ENCODE peak calls at places on chromosomes 3 and 15, in eight cellular contexts. D, I, N, W, O, B, F and Z are unnamed samples.

GRCh38 chr3:15753056-15753710 is 44.6 kb downstream of the ANKRD28 start:
- DNase-seq in I (peak; percentile 45), N (no peak), O (no peak), W (no peak), B (no peak), F (no peak), D (no peak), Z (no peak)

GRCh38 chr3:72659609-72660008 is 188.6 kb downstream of the SHQ1 start:
- DNase-seq in N (no peak), W (no peak), O (no peak), I (no peak), B (no peak), F (no peak), D (no peak), Z (no peak)

GRCh38 chr3:79661866-79662265 is 105.9 kb downstream of the ROBO1 start:
- DNase-seq in N (no peak), I (no peak), D (no peak), O (no peak), B (no peak), F (no peak), W (no peak), Z (no peak)

GRCh38 chr15:75696303-75696657 is 16.4 kb downstream of the CSPG4 start:
- DNase-seq in W (no peak), D (no peak), B (no peak), O (no peak), N (no peak), F (no peak), I (no peak), Z (no peak)

GRCh38 chr3:122263974-122264588 is 61.0 kb upstream of the CSTA start:
- DNase-seq in B (no peak), N (no peak), F (no peak), D (no peak), W (no peak), I (no peak), O (no peak), Z (no peak)

GRCh38 chr3:102193255-102193654 is 241.6 kb upstream of the ZPLD1 start:
- DNase-seq in N (no peak), O (no peak), F (no peak), W (no peak), D (no peak), B (no peak), I (no peak), Z (no peak)

GRCh38 chr3:150409125-150409526 is 1.0 kb downstream of the TSC22D2 start:
- DNase-seq in W (no peak), I (peak; percentile 13), B (no peak), D (no peak), O (no peak), N (no peak), F (no peak), Z (no peak)

GRCh38 chr3:32450426-32450825 is 52.2 kb downstream of the CMTM6 start:
- DNase-seq in D (no peak), F (no peak), N (no peak), B (peak; percentile 40), I (no peak), W (no peak), O (no peak), Z (no peak)

GRCh38 chr15:65981837-65982696 is 112.8 kb downstream of the RAB11A start:
- DNase-seq in B (peak; percentile 76), O (no peak), W (peak; percentile 86), F (no peak), N (no peak), D (no peak), I (no peak), Z (peak; percentile 59)

GRCh38 chr3:133815386-133815785 is 9.8 kb downstream of the SRPRB start:
- DNase-seq in D (no peak), N (no peak), I (no peak), B (no peak), W (no peak), O (no peak), F (no peak), Z (no peak)

GRCh38 chr3:47614788-47615187 is 36.1 kb upstream of the CSPG5 start:
- DNase-seq in N (no peak), B (no peak), W (no peak), I (no peak), D (no peak), F (no peak), O (no peak), Z (no peak)

DNA sequence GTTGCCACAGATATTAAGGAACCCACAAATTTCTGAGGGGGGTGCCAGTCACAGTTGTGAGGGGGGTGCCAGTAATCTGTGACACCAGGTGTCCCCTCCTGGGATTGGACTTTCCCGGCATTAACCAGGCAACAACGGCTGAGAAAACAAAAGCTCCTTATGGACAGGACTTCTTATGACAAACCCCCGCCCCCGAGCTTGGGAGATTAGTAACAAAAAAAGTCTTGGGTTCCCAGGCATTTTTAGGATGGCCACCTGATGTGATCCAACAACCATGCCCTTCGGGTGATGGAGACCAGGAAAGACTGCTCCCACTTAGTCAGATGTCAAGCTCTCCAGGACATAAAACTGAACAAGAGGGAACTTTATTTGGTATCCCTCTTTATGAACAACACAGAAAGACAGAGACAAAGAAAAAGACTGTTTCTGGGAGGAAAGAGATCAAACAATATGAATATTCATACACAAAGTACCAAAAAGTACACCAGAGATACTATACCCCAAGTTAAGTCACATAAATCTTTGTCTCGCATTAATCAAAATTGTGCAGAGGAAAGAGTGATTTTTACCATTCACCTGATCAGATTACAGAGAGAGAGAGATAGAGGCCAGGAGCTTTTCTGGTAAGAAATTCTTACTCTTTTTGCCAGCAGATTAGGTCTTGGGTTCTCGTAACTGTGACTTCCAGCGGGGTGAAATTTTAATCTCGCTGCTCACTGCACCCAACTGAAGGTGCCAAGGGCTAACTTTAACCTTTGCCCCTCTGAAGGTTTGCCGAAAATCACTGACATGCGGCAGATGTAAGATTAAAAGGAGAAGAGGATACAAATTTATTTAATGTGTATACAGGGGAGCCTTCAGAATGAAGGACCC is 61.6 kb downstream of the OSTN start:
- DNase-seq in D (no peak), F (no peak), N (no peak), O (no peak), W (no peak), I (no peak), B (no peak), Z (no peak)
- H3K4me1 ChIP-seq in D (no peaks in the 10 kb centered on the region), F (no peaks in the 10 kb centered on the region), N (no peaks in the 10 kb centered on the region), O (no peaks in the 10 kb centered on the region), W (no peaks in the 10 kb centered on the region), I (peaks cover 8% of the 10 kb centered on the region), B (no peaks in the 10 kb centered on the region), Z (no peaks in the 10 kb centered on the region)

GRCh38 chr3:22392859-22393258 is 641.8 kb upstream of the ZNF385D start:
- DNase-seq in D (no peak), I (no peak), F (no peak), N (no peak), W (no peak), O (no peak), B (no peak), Z (no peak)
- TF ChIP-seq CTCF in D (no peak), I (no peak), F (no peak), N (no peak), W (no peak), O (no peak), B (no peak), Z (no peak)

GRCh38 chr3:194272861-194273266 is 78.3 kb downstream of the CPN2 start:
- DNase-seq in D (no peak), I (no peak), N (no peak), W (no peak), B (no peak), F (no peak), O (no peak), Z (no peak)

GRCh38 chr3:194273396-194274310 is 77.5 kb downstream of the CPN2 start:
- DNase-seq in D (no peak), B (no peak), O (no peak), W (no peak), F (no peak), I (no peak), N (no peak), Z (no peak)

GRCh38 chr3:194271459-194272035 is 79.6 kb downstream of the CPN2 start:
- DNase-seq in W (no peak), F (no peak), I (no peak), D (no peak), B (no peak), N (no peak), O (no peak), Z (no peak)

GRCh38 chr3:194270627-194271458 is 80.3 kb downstream of the CPN2 start:
- DNase-seq in B (no peak), D (no peak), N (no peak), F (peak; percentile 82), W (peak; percentile 97), I (no peak), O (peak; percentile 89), Z (peak; percentile 61)

DNA sequence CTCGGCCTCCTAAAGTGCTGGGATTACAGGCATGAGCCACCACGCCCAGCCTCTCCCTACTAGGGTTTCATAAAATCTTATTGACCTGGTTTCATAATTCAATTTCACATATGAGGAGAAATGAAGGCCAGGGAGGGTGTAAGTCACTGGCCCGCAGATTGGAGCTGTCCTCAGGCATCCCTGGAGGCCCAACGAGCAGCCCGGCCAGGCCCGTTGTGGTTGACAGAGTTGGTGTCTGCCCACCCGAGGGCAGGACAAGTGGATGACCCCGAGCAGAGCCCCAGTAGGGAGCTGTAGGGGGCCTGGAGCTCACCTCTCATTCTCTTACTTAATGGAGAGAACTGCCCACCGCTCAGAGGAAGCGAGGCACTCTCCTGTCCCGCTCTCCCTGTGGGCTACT is 78.9 kb downstream of the CPN2 start:
- DNase-seq in B (no peak), O (no peak), F (no peak), D (no peak), N (no peak), W (no peak), I (no peak), Z (no peak)
- H3K4me1 ChIP-seq in B (no peaks in the 10 kb centered on the region), O (peaks cover 72% of the 10 kb centered on the region), F (peaks cover 34% of the 10 kb centered on the region), D (no peaks in the 10 kb centered on the region), N (peaks cover under 1% of the 10 kb centered on the region), W (peaks cover 30% of the 10 kb centered on the region), I (no peaks in the 10 kb centered on the region), Z (peaks cover 4% of the 10 kb centered on the region)

GRCh38 chr3:13829311-13829710 is 50.6 kb downstream of the WNT7A start:
- DNase-seq in F (no peak), I (no peak), D (no peak), N (no peak), B (no peak), O (no peak), W (no peak), Z (no peak)

GRCh38 chr3:13828501-13828900 is 51.4 kb downstream of the WNT7A start:
- DNase-seq in W (no peak), I (no peak), O (no peak), F (no peak), N (no peak), D (no peak), B (no peak), Z (no peak)

GRCh38 chr3:13826672-13827071 is 53.2 kb downstream of the WNT7A start:
- DNase-seq in W (no peak), D (no peak), F (no peak), O (no peak), N (no peak), B (no peak), I (peak; percentile 25), Z (no peak)

GRCh38 chr3:13827256-13827655 is 52.6 kb downstream of the WNT7A start:
- DNase-seq in N (no peak), I (no peak), B (no peak), D (no peak), O (no peak), F (no peak), W (peak; percentile 59), Z (no peak)

DNA sequence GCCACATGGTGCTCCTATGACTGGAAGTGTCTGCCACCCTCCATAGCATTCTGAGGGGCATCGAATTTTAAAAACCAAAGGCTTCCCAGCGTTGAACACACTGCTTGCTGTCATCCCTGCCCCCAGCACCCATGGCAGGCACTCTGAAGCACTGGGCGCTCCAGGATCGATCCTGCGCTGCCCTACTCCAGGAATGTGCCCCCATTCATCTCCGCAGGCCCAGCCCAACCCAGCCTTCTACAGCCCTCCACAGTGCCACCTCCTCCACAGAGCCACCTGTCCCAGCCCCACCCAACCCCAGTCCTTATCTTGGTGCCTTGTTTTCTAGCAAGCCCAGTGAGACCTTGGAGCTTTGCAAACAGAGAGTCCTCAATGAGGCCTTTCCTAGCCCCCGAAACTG is 52.2 kb downstream of the WNT7A start:
- DNase-seq in O (no peak), F (no peak), B (no peak), D (no peak), W (no peak), N (no peak), I (no peak), Z (no peak)
- TF ChIP-seq CTCF in O (no peak), F (no peak), B (no peak), D (no peak), W (no peak), N (no peak), I (no peak), Z (no peak)